ENCODE peak calls at places on chromosomes 7 and 10, in four cellular contexts. U is H9, J is IMR-90, A is H1. O is an unnamed sample.

GRCh38 chr10:61346946-61347345 is 106.2 kb downstream of the TMEM26 start:
- DNase-seq in U (no peak), J (no peak), A (no peak), O (no peak)

GRCh38 chr7:326845-327304 is 36.9 kb downstream of the FOXL3 start:
- DNase-seq in U (no peak), J (peak), A (no peak), O (no peak)

GRCh38 chr7:2934984-2935740 is 91.1 kb upstream of the GNA12 start:
- DNase-seq in U (peak), J (no peak), A (no peak), O (no peak)

GRCh38 chr7:26507375-26508068 is 215.9 kb downstream of the SNX10 start:
- DNase-seq in U (no peak), J (no peak), A (no peak), O (no peak)

GRCh38 chr10:132464256-132465192 is 67.5 kb downstream of the PWWP2B start:
- DNase-seq in U (no peak), J (no peak), A (no peak), O (no peak)

GRCh38 chr10:49690673-49691356 is 11.4 kb downstream of the C10orf53 start:
- DNase-seq in U (no peak), J (peak), A (no peak), O (no peak)

GRCh38 chr10:14403359-14403758 is 72.6 kb upstream of the FRMD4A start:
- DNase-seq in U (no peak), J (no peak), A (no peak), O (no peak)

GRCh38 chr7:75619636-75620035 is 119.1 kb downstream of the HIP1 start:
- DNase-seq in U (no peak), J (no peak), A (no peak), O (no peak)

GRCh38 chr7:127146746-127147536 is 105.8 kb downstream of the GRM8 start:
- DNase-seq in U (no peak), J (no peak), A (no peak), O (no peak)

GRCh38 chr10:86931872-86932271 is 25.5 kb downstream of the MMRN2 start:
- DNase-seq in U (no peak), J (peak), A (no peak), O (no peak)

GRCh38 chr10:132446661-132447445 is 49.9 kb downstream of the PWWP2B start:
- DNase-seq in U (no peak), J (peak), A (no peak), O (peak)

GRCh38 chr10:102650655-102651454 is 6.6 kb downstream of the TRIM8 start:
- DNase-seq in U (no peak), J (no peak), A (no peak), O (no peak)

GRCh38 chr7:30135551-30136271 is 925 bp downstream of the MTURN start:
- DNase-seq in U (no peak), J (peak), A (no peak), O (no peak)

GRCh38 chr10:113151178-113151577 is 201.1 kb downstream of the TCF7L2 start:
- DNase-seq in U (no peak), J (no peak), A (no peak), O (no peak)

GRCh38 chr10:25072786-25073185 is 56.4 kb downstream of the THNSL1 start:
- DNase-seq in U (no peak), J (no peak), A (no peak), O (no peak)

GRCh38 chr7:14377646-14378266 is 388.3 kb upstream of the ETV1 start:
- DNase-seq in U (no peak), J (peak), A (no peak), O (no peak)

GRCh38 chr7:47217086-47217485 is 364.8 kb downstream of the TNS3 start:
- DNase-seq in U (no peak), J (no peak), A (no peak), O (no peak)

GRCh38 chr7:47215640-47216039 is 366.3 kb downstream of the TNS3 start:
- DNase-seq in U (no peak), J (no peak), A (no peak), O (no peak)

GRCh38 chr7:47217570-47218360 is 364.1 kb downstream of the TNS3 start:
- DNase-seq in U (no peak), J (no peak), A (no peak), O (no peak)

GRCh38 chr7:47216439-47216838 is 365.5 kb downstream of the TNS3 start:
- DNase-seq in U (no peak), J (no peak), A (no peak), O (peak)

GRCh38 chr7:47218378-47219176 is 363.3 kb downstream of the TNS3 start:
- DNase-seq in U (no peak), J (no peak), A (no peak), O (no peak)
- H2AK5ac ChIP-seq in U (no peak), J (no peak), A (no peak), O (no peak)

GRCh38 chr7:123341102-123341501 is 141.3 kb upstream of the SLC13A1 start:
- DNase-seq in U (no peak), J (no peak), A (no peak), O (no peak)
- H4K5ac ChIP-seq in U (no peak), J (no peak), A (no peak), O (no peak)

GRCh38 chr7:100946766-100947365 is 2.5 kb upstream of the MUC3A start:
- DNase-seq in U (no peak), J (no peak), A (no peak), O (no peak)

GRCh38 chr7:100947792-100948191 is 1.5 kb upstream of the MUC3A start:
- DNase-seq in U (no peak), J (no peak), A (no peak), O (no peak)

GRCh38 chr7:100951172-100951571 is 1.8 kb downstream of the MUC3A start:
- DNase-seq in U (peak), J (no peak), A (peak), O (peak)

GRCh38 chr7:100949931-100950443 is 653 bp downstream of the MUC3A start:
- DNase-seq in U (peak), J (no peak), A (no peak), O (peak)

DNA sequence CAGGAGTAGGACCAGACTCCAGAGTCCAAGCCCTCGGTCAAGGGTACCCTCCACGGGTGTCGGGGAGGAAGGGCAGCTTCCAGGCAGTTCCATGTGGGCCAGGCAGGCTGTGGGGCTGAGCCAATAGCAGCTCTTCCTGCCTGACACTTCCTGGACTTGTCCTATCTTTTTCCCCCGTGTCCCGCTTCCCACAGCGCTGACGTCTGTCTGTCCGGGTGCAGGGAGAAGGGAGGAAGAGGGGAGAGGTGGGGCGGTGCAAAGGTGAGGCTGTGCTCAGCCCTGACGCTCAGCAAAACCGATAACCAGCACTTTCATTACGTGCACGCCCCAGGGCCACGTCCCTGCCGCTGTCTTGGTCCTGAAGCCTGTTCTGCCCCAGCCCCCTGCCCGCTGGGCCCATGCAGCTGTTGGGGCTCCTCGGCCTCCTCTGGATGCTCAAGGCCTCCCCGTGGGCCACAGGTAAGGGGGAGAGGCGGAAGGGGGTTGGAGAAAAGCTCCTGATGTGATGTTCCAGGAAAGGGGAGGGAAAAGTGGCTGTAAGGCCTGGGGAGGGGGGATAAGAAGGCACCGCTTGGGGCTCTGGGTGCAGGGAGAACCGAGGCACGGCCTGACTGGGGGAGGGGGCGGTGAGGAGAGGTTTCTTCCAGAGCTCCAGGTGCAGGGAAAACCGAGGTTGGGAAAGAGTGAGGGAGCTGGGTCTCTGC is at the start of gene MUC3A:
- DNase-seq in U (peak), J (no peak), A (no peak), O (peak)
- H2AK5ac ChIP-seq in U (no peak), J (no peak), A (peak), O (peak)

DNA sequence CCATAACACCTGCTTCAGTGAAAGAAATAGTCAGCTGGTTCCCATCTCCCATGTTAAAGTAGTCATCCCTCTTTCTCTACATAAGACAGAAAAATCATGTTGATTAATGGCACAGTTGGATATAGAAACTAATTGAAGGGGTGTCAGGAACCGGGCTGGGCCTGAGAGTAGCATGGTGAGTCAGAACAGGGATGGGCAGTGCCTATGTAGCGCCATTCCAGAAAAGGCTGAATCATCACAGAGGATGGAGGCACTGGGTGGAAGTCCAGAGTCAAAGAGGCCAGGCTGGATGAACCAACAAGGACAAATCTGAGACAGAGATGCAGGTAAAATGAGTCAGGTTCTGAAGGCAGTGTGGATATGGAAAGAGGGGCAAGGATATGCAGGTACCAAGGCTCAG is 201.2 kb downstream of the LHFPL3 start:
- DNase-seq in U (no peak), J (no peak), A (no peak), O (no peak)
- H4K5ac ChIP-seq in U (no peak), J (no peak), A (no peak), O (no peak)

DNA sequence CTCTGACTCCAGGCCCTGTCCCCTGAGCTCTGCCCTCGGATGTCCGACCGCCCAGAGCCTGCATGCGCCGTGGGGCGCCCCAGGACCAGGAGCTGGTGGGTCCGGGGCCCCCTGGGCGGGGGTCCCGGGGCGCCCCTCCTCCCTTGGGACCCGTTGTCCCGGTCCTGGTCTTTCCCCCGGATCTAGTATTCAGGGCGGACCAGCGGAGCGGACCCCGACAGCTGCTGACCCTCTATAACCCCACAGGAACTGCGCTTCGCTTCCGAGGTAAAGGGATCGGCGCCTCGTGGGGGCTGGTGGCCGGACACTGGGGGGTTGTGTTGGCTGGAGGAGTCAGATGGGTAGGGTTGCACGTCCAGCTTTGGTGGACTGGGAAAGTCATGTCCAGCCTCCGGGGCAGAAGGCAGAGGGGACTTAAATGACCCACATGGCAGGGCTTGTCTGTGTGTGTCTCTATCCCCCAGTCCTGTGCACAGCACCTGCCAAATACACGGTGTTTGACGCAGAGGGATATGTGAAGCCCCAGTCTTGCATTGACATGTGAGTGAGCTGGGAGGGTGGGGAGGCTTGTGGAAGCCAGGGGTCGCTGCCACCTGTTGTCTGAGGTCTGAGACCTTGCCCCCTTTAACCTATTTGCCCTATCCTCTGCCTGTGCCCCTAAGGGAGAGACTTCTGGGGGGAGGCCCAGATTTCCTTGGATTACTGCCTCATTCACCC is 548 bp downstream of the MOSPD3 start:
- DNase-seq in U (peak), J (no peak), A (no peak), O (no peak)
- H2AK5ac ChIP-seq in U (no peak), J (peak), A (no peak), O (no peak)

DNA sequence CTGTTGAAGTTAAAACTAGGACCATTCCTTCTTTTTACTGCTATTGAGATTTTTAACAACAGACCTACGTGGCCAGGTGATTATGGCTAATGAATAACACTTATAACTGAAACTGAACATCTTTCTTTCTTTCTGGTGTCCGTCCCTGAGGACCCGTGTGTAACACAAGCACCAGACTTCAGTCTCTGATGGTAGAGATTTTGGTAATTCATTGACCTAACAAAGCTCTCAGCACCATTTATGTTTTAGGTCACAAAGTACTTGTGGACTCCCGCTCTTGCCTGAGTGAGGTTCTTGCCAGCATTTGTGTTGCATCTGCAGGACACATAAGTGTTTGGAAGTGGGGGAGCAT is 40.4 kb upstream of the TMEM229A start:
- DNase-seq in U (no peak), J (no peak), A (no peak), O (no peak)
- H4K5ac ChIP-seq in U (no peak), J (peak), A (no peak), O (no peak)

O was measured in mesendoderm.